ENCODE peak calls at places on chromosomes 5 and 9, in eight cellular contexts. V, S, T, Y, Z, H, I and F are unnamed samples. For H3K9me3, the result is how much of the 10 kb centered on the place peaks cover.

GRCh38 chr5:99004960-99005359 is 76.2 kb upstream of the CHD1 start:
- DNase-seq in V (no peak), S (no peak), T (no peak), Y (no peak), Z (no peak), H (no peak), I (no peak), F (no peak)

GRCh38 chr9:77532607-77533006 is 115.5 kb downstream of the GNA14 start:
- DNase-seq in V (no peak), S (no peak), T (no peak), Y (no peak), Z (no peak), H (no peak), I (no peak), F (no peak)

GRCh38 chr5:149873896-149874295 is 70.7 kb downstream of the PDE6A start:
- DNase-seq in V (no peak), S (no peak), T (no peak), Y (no peak), Z (no peak), H (no peak), I (no peak), F (no peak)

GRCh38 chr9:121822093-121823085 is 171.0 kb downstream of the DAB2IP start:
- DNase-seq in V (no peak), S (no peak), T (no peak), Y (no peak), Z (no peak), H (peak), I (peak), F (no peak)

GRCh38 chr9:130201399-130201873 is 29.2 kb downstream of the NCS1 start:
- DNase-seq in V (no peak), S (no peak), T (no peak), Y (no peak), Z (no peak), H (no peak), I (no peak), F (no peak)

GRCh38 chr5:12385095-12385494 is 480.8 kb upstream of the CTNND2 start:
- DNase-seq in V (no peak), S (no peak), T (no peak), Y (no peak), Z (no peak), H (no peak), I (no peak), F (no peak)

GRCh38 chr5:172985596-172985995 is 2.0 kb downstream of the ATP6V0E1 start:
- DNase-seq in V (no peak), S (no peak), T (no peak), Y (no peak), Z (no peak), H (no peak), I (no peak), F (no peak)

GRCh38 chr5:133977858-133978257 is 9.4 kb upstream of the C5orf15 start:
- DNase-seq in V (no peak), S (no peak), T (no peak), Y (no peak), Z (no peak), H (no peak), I (no peak), F (no peak)

GRCh38 chr5:123264399-123264798 is 158.8 kb downstream of the CEP120 start:
- DNase-seq in V (no peak), S (no peak), T (no peak), Y (no peak), Z (no peak), H (no peak), I (no peak), F (no peak)

GRCh38 chr5:100902406-100903035 is 561 bp downstream of the ST8SIA4 start:
- DNase-seq in V (no peak), S (no peak), T (no peak), Y (no peak), Z (no peak), H (peak), I (no peak), F (no peak)

GRCh38 chr5:107739661-107740060 is 68.9 kb upstream of the EFNA5 start:
- DNase-seq in V (no peak), S (no peak), T (peak), Y (no peak), Z (no peak), H (no peak), I (no peak), F (no peak)

GRCh38 chr9:85258823-85259370 is 482.9 kb downstream of the AGTPBP1 start:
- DNase-seq in V (peak), S (no peak), T (peak), Y (no peak), Z (peak), H (peak), I (peak), F (peak)

GRCh38 chr9:78044189-78044588 is 12.6 kb upstream of the GNAQ start:
- DNase-seq in V (no peak), S (no peak), T (peak), Y (no peak), Z (no peak), H (no peak), I (no peak), F (no peak)

GRCh38 chr5:54390539-54391031 is 64.9 kb upstream of the HSPB3 start:
- DNase-seq in V (no peak), S (no peak), T (no peak), Y (no peak), Z (no peak), H (no peak), I (no peak), F (no peak)

GRCh38 chr9:113966394-113966793 is 90.3 kb downstream of the ZNF618 start:
- DNase-seq in V (no peak), S (no peak), T (peak), Y (no peak), Z (no peak), H (peak), I (no peak), F (peak)

GRCh38 chr5:152505442-152506042 is 100.5 kb upstream of the NMUR2 start:
- DNase-seq in V (peak), S (no peak), T (peak), Y (peak), Z (no peak), H (peak), I (no peak), F (peak)

GRCh38 chr5:108788142-108788541 is 40.4 kb downstream of the FER start:
- DNase-seq in V (no peak), S (no peak), T (peak), Y (no peak), Z (no peak), H (no peak), I (no peak), F (peak)

GRCh38 chr5:168798065-168799023 is 219.2 kb upstream of the PANK3 start:
- DNase-seq in V (no peak), S (no peak), T (no peak), Y (no peak), Z (no peak), H (no peak), I (no peak), F (no peak)

GRCh38 chr5:10222326-10222725 is 27.4 kb downstream of the ATPSCKMT start:
- DNase-seq in V (no peak), S (no peak), T (no peak), Y (no peak), Z (no peak), H (no peak), I (no peak), F (no peak)

GRCh38 chr5:141914154-141914743 is 9.4 kb upstream of the DELE1 start:
- DNase-seq in V (no peak), S (peak), T (peak), Y (no peak), Z (peak), H (peak), I (no peak), F (peak)
- TF ChIP-seq CTCF in V (no peak), S (peak), T (no peak), Y (no peak), Z (peak), H (peak), I (no peak), F (no peak)

GRCh38 chr5:3276891-3277290 is 318.7 kb upstream of the IRX1 start:
- DNase-seq in V (no peak), S (no peak), T (no peak), Y (no peak), Z (no peak), H (no peak), I (no peak), F (no peak)
- H3K9me3 ChIP-seq in V (under half), S (under half), T (under half), Y (under half), Z (under half), H (under half), I (under half), F (under half)

GRCh38 chr5:15502208-15502607 is 2.2 kb downstream of the FBXL7 start:
- DNase-seq in V (no peak), S (no peak), T (no peak), Y (no peak), Z (no peak), H (no peak), I (no peak), F (no peak)
- TF ChIP-seq POLR2A in V (no peak), S (no peak), T (no peak), Y (no peak), Z (no peak), H (no peak), I (no peak), F (no peak)

DNA sequence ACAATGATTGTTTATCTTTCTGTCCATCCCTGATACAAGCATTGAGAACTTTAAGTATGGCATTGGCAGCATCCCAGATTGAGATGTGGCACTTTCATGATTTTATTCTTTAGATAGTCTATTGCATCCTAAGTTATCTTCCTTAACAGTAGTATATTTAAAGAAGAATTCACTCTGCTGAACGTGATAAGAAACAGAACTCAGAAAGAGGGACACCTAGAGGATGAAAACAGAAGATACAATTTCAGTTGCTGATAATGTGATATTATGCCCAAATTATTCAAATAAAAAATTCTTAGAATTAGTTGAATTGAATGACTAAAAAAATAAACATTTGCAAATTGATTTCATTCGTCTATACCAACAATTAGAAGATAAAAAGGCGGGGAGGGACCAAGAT is 218.1 kb upstream of the DMRTA1 start:
- DNase-seq in V (no peak), S (no peak), T (no peak), Y (no peak), Z (no peak), H (no peak), I (no peak), F (no peak)
- TF ChIP-seq CTCF in V (no peak), S (no peak), T (no peak), Y (no peak), Z (no peak), H (peak), I (no peak), F (peak)

DNA sequence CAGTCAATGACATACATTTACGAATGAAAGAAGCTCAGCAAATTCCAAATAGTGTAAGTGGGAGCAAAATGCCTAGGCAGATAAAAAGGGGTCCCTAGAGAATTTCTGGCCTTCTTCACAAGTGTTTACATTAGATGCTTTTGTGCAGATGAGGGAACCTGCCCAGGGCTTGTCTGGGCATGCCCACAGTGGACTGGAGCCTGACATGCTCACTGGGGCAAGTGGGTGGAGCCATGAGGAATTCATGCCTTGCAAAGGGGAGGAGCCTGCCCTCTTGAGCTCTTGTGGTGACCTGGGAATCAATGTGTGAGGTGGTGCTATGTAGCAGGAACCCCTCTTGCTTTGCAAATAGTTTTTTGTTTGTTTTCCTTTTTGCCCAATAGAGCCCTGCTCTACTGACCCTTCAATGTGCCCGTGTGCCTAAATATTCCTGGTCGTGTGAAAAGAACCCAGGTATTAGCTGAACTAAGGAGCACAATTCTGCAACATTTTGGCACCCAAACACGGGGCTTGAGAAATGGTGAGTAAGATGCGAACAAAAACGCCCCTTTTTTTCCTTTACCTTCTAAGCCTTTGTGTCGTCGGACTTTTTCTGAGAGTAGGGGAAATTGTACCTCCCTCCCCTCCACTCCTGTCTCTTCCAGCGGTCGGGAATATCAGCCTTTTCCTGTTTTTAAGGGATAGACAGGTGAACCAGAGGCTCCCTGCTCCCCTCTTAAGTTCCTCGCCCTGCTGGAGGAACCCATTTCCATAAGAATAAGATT is 433.8 kb upstream of the CDH9 start:
- DNase-seq in V (peak), S (no peak), T (no peak), Y (no peak), Z (no peak), H (no peak), I (no peak), F (no peak)
- H3K9me3 ChIP-seq in V (under half), S (under half), T (under half), Y (under half), Z (under half), H (under half), I (under half), F (under half)

GRCh38 chr5:116084891-116085715 is at the start of gene COMMD10:
- DNase-seq in V (peak), S (peak), T (peak), Y (peak), Z (peak), H (peak), I (peak), F (peak)
- TF ChIP-seq POLR2A in V (peak), S (no peak), T (no peak), Y (peak), Z (peak), H (peak), I (no peak), F (peak)

DNA sequence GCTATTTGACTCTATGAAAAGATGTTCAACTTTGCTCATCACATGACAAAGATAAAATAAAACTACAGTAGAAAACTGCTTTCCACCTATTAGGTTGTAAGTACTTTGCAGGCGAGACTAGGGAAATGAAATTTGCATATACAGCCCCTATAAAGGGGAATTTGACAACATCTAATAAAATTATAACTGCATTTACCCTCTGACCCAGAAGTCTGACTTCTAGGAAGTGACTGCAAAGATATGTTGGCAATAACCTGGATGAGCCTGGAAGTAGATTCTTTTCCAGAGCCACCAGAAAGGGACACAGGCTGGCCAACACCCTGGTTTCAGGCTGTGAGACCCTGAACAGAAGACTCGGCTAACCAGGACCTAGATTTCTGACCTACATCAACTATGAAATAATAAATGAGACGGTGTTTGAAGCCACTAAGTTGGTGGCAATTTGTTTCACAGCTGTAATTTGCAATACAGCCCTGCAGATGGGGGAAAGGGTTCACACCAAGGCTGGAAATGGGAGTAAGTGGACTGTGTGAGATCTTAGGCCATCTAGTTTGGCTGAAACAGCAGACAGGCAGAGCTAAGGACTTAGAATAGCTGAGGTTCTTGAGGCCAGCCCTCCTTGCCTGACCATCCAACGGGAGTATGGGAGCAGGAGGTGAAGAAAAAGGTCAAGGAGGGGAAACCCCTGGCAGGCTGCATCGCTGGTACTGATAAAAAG is 106.6 kb downstream of the SIL1 start:
- DNase-seq in V (no peak), S (no peak), T (no peak), Y (peak), Z (no peak), H (no peak), I (no peak), F (peak)
- TF ChIP-seq CTCF in V (no peak), S (peak), T (no peak), Y (no peak), Z (no peak), H (no peak), I (no peak), F (no peak)